ENCODE peak calls at places on chromosomes 3 and 15, in four cellular contexts. I is A549, F is GM12878, G is SK-N-SH. U is an unnamed sample.

GRCh38 chr15:29821416-29822099 is 710 bp downstream of the TJP1 start:
- DNase-seq in I (peak; percentile 75), F (no peak), G (peak; percentile 80), U (peak; percentile 64)

GRCh38 chr3:4531478-4532025 is 38.4 kb downstream of the ITPR1 start:
- DNase-seq in I (no peak), F (no peak), G (no peak), U (peak; percentile 82)

GRCh38 chr3:27279153-27279552 is 90.0 kb downstream of the NEK10 start:
- DNase-seq in I (no peak), F (no peak), G (peak; percentile 38), U (no peak)

GRCh38 chr15:92898988-92899909 is 875 bp upstream of the CHD2 start:
- DNase-seq in I (no peak), F (no peak), G (no peak), U (no peak)

GRCh38 chr3:56812749-56813655 is 11.3 kb upstream of the ARHGEF3 start:
- DNase-seq in I (no peak), F (no peak), G (no peak), U (no peak)

GRCh38 chr15:43249699-43250203 is 17.0 kb downstream of the TGM5 start:
- DNase-seq in I (no peak), F (peak; percentile 94), G (no peak), U (no peak)

GRCh38 chr3:57691411-57692133 is 1.3 kb downstream of the DENND6A start:
- DNase-seq in I (no peak), F (no peak), G (no peak), U (no peak)

GRCh38 chr3:129016366-129016724 is 15.2 kb downstream of the EFCC1 start:
- DNase-seq in I (no peak), F (no peak), G (no peak), U (no peak)

GRCh38 chr3:159835126-159835525 is 153.5 kb upstream of the IL12A start:
- DNase-seq in I (no peak), F (no peak), G (no peak), U (no peak)

GRCh38 chr15:89829616-89830440 is 15.2 kb upstream of the ANPEP start:
- DNase-seq in I (no peak), F (no peak), G (no peak), U (no peak)

GRCh38 chr3:52204337-52205073 is 6.5 kb downstream of the ALAS1 start:
- DNase-seq in I (no peak), F (no peak), G (no peak), U (no peak)

GRCh38 chr3:143484851-143485512 is 363.3 kb downstream of the SLC9A9 start:
- DNase-seq in I (peak; percentile 5), F (no peak), G (no peak), U (peak; percentile 47)

GRCh38 chr3:112778298-112779008 is 68.2 kb downstream of the CD200R1L start:
- DNase-seq in I (no peak), F (no peak), G (no peak), U (no peak)

GRCh38 chr3:31105438-31106077 is 211.1 kb upstream of the GADL1 start:
- DNase-seq in I (no peak), F (no peak), G (no peak), U (no peak)

GRCh38 chr15:90296996-90297395 is 31.5 kb downstream of the NGRN start:
- DNase-seq in I (no peak), F (no peak), G (no peak), U (no peak)

GRCh38 chr15:72790302-72790955 is 6.9 kb upstream of the ADPGK start:
- DNase-seq in I (no peak), F (no peak), G (no peak), U (no peak)

GRCh38 chr15:89746386-89746974 is 4.6 kb downstream of the MESP1 start:
- DNase-seq in I (no peak), F (no peak), G (no peak), U (no peak)

GRCh38 chr3:157231071-157231470 is 71.1 kb upstream of the CCNL1 start:
- DNase-seq in I (no peak), F (no peak), G (no peak), U (no peak)

GRCh38 chr3:191502583-191502982 is 41.6 kb downstream of the PYDC2 start:
- DNase-seq in I (no peak), F (no peak), G (no peak), U (peak; percentile 19)

GRCh38 chr15:90239371-90239770 is 5.4 kb downstream of the GDPGP1 start:
- DNase-seq in I (no peak), F (no peak), G (no peak), U (peak; percentile 69)

GRCh38 chr3:68436619-68437411 is 495.5 kb downstream of the TAFA4 start:
- DNase-seq in I (no peak), F (no peak), G (no peak), U (no peak)

GRCh38 chr15:74857082-74857655 is 14.2 kb upstream of the ULK3 start:
- DNase-seq in I (no peak), F (peak; percentile 78), G (peak; percentile 28), U (no peak)

DNA sequence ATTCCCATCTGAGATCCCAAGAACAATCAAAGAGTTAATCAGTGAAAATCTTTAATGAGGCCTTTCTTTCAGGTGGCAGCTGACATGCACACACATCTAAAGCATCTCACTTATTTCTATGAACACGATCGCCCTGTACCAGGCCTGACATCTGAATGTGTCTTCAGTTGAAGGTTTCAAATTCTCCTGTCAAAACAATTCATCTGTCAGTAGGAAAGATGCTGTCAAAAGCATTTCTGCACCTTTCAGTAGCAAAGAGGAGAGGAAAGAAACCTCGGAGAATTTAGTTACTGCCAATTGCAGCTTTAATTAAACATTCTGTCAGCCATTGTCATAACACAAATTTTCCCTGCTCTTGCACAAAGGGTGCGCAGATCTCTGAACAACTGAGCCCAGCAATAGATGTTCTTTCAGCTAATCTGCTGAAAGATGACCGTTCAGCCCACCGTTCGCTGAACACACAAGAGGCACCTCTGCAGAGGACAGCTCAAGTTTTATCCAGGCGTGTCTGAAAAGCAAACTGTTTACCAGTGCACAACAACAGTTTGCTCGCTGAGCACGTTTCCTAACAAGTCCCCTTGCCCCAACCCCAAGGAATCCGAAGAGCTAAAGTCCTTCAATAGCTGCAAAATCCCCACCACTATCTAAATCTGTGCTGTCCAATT is 34.1 kb downstream of the LRIG1 start:
- DNase-seq in I (no peak), F (no peak), G (no peak), U (no peak)
- TF ChIP-seq REST in I (no peak), F (no peak), G (no peak), U (no peak)

GRCh38 chr3:142211034-142211433 is 14.4 kb downstream of the GK5 start:
- DNase-seq in I (no peak), F (no peak), G (peak; percentile 29), U (no peak)

GRCh38 chr3:142213298-142213697 is 12.1 kb downstream of the GK5 start:
- DNase-seq in I (no peak), F (no peak), G (no peak), U (no peak)

GRCh38 chr3:142209655-142210054 is 15.7 kb downstream of the GK5 start:
- DNase-seq in I (no peak), F (no peak), G (no peak), U (no peak)

GRCh38 chr3:142210608-142211007 is 14.8 kb downstream of the GK5 start:
- DNase-seq in I (no peak), F (no peak), G (no peak), U (no peak)

DNA sequence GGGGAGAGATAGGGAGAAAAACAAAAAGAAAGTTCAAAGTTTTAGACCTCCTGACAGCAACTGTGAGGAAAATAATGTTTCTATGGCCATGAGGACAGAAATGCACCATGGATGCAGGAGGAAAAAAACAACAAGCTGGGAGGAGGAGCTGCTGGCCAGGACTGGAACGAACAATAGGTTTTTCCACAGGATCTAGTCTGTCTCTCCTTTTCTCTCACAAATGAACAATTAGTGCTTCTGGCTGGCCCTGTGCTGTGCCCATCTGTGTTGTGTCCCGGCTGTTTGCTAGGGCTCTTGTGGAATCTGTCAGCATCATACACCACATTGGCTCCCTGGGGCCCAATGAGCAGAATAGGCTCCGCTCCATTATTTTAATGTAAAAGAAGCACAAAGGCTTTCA is 15.2 kb downstream of the GK5 start:
- DNase-seq in I (no peak), F (no peak), G (no peak), U (no peak)
- TF ChIP-seq RCOR1 in I (no peak), F (no peak), G (no peak), U (no peak)

GRCh38 chr3:24479816-24480215 is 14.8 kb downstream of the THRB start:
- DNase-seq in I (no peak), F (no peak), G (no peak), U (no peak)
- TF ChIP-seq REST in I (no peak), F (no peak), G (no peak), U (no peak)

GRCh38 chr3:115875460-115875859 is 252.2 kb downstream of the GAP43 start:
- DNase-seq in I (no peak), F (no peak), G (no peak), U (no peak)

GRCh38 chr3:115876860-115877646 is 253.7 kb downstream of the GAP43 start:
- DNase-seq in I (no peak), F (no peak), G (no peak), U (no peak)

DNA sequence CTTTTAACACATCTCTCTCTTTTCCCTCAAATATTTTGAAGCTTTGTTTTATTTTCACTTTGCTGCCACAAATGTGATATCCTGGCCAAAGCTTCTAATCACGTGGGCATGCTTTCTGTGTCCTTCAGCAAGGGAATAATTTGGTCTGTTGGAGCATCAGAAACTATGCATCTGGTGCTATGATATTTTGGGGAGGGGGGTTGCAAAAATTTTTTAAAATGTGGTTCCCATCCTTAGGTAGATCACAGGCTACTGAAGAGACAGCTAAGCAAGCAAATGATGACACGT is 254.3 kb downstream of the GAP43 start:
- DNase-seq in I (no peak), F (no peak), G (no peak), U (no peak)
- TF ChIP-seq RCOR1 in I (no peak), F (no peak), G (no peak), U (no peak)

DNA sequence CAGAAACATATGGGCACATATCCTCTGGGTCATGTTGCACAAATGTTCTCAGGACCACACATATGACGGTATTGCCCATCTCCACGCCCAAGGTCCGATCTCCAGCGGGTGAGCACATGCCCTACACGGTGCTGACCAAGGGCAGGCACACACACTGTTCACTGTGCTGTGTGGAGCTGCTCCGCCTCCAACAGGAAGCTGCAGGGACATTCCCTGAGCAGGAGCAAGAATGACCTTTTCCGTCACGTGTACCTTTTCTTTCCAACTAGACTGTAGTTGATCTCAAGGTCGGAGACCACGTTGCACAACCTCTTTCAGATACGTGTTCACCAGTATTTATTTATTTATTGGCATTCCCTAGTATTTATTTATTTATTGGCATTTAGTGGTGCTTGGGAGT is 41.7 kb upstream of the B3GNT5 start:
- DNase-seq in I (no peak), F (no peak), G (no peak), U (no peak)
- TF ChIP-seq REST in I (no peak), F (no peak), G (no peak), U (no peak)

GRCh38 chr15:71189723-71190122 is 74.5 kb downstream of the THSD4 start:
- DNase-seq in I (no peak), F (no peak), G (no peak), U (no peak)
- TF ChIP-seq RCOR1 in I (no peak), F (no peak), G (no peak), U (no peak)

GRCh38 chr3:43319794-43320193 is 33.5 kb downstream of the SNRK start:
- DNase-seq in I (no peak), F (no peak), G (no peak), U (no peak)
- TF ChIP-seq REST in I (no peak), F (no peak), G (no peak), U (no peak)

GRCh38 chr3:108416111-108416869 is 94.1 kb downstream of the MYH15 start:
- DNase-seq in I (no peak), F (no peak), G (no peak), U (no peak)
- TF ChIP-seq RCOR1 in I (no peak), F (no peak), G (no peak), U (no peak)

U was measured in K562.